ENCODE peak calls at places on chromosomes 7 and 10, in five cellular contexts. Y is esophagus squamous epithelium, P is endothelial cell of umbilical vein, U is SK-N-SH, G is kidney. Z is an unnamed sample. For H3K36me3, the result is how much of the 10 kb centered on the place peaks cover.

GRCh38 chr10:100482181-100482833 is 19.5 kb downstream of the WNT8B start:
- DNase-seq in U (peak), G (peak), Y (no peak), P (peak), Z (no peak)

GRCh38 chr10:50929670-50930069 is 44.2 kb upstream of the A1CF start:
- DNase-seq in G (no peak), U (no peak), P (peak), Y (no peak), Z (no peak)

GRCh38 chr10:102396251-102396650 is 746 bp downstream of the NFKB2 start:
- DNase-seq in Y (no peak), P (no peak), G (peak), U (no peak), Z (no peak)

GRCh38 chr7:23863209-23863798 is 153.3 kb downstream of the STK31 start:
- DNase-seq in P (peak), G (no peak), U (peak), Y (no peak), Z (no peak)

GRCh38 chr10:2929457-2929856 is 137.9 kb upstream of the PFKP start:
- DNase-seq in G (no peak), Y (no peak), U (no peak), P (no peak), Z (no peak)

GRCh38 chr7:124072603-124073324 is 39.9 kb upstream of the TMEM229A start:
- DNase-seq in U (no peak), P (peak), Y (no peak), G (no peak), Z (peak)

GRCh38 chr10:91105269-91105668 is 115.2 kb upstream of the PCGF5 start:
- DNase-seq in G (no peak), Y (no peak), P (no peak), U (no peak), Z (no peak)

GRCh38 chr7:146654048-146654447 is 537.4 kb downstream of the CNTNAP2 start:
- DNase-seq in G (no peak), Y (no peak), U (no peak), P (no peak), Z (no peak)

GRCh38 chr10:93711891-93712290 is 9.5 kb upstream of the FRA10AC1 start:
- DNase-seq in P (no peak), G (no peak), U (no peak), Y (no peak), Z (no peak)

GRCh38 chr7:1667566-1668485 is 2.3 kb upstream of the ELFN1 start:
- DNase-seq in P (no peak), Y (no peak), U (peak), G (peak), Z (no peak)

GRCh38 chr7:15720849-15721471 is 34.5 kb upstream of the MEOX2 start:
- DNase-seq in U (peak), G (no peak), P (peak), Y (no peak), Z (no peak)

GRCh38 chr7:2668401-2668800 is 19.6 kb upstream of the AMZ1 start:
- DNase-seq in Y (no peak), G (no peak), P (no peak), U (no peak), Z (no peak)

GRCh38 chr7:70040971-70041766 is 442.9 kb downstream of the AUTS2 start:
- DNase-seq in U (no peak), Y (no peak), P (no peak), G (no peak), Z (no peak)

GRCh38 chr10:21525367-21526183 is at the start of gene SKIDA1:
- DNase-seq in U (peak), P (peak), Y (no peak), G (peak), Z (peak)

GRCh38 chr10:89165923-89166322 is 41.2 kb downstream of the CH25H start:
- DNase-seq in P (no peak), Y (no peak), U (no peak), G (no peak), Z (no peak)

GRCh38 chr10:46557319-46558140 is 1.1 kb upstream of the GPRIN2 start:
- DNase-seq in G (peak), Y (no peak), U (no peak), P (no peak), Z (no peak)

GRCh38 chr7:45178241-45179225 is 20.9 kb downstream of the RAMP3 start:
- DNase-seq in P (no peak), U (peak), G (peak), Y (no peak), Z (no peak)

GRCh38 chr7:2688409-2689342 is 674 bp downstream of the AMZ1 start:
- DNase-seq in Y (no peak), G (peak), P (no peak), U (peak), Z (no peak)

GRCh38 chr10:74419491-74420466 is 268.8 kb downstream of the ADK start:
- DNase-seq in Y (no peak), P (peak), U (peak), G (no peak), Z (no peak)

GRCh38 chr10:116742367-116743265 is at the start of gene HSPA12A:
- DNase-seq in Y (no peak), U (peak), G (peak), P (peak), Z (peak)

GRCh38 chr10:14477408-14477710 is 146.6 kb upstream of the FRMD4A start:
- DNase-seq in P (no peak), Y (no peak), U (no peak), G (no peak), Z (peak)

GRCh38 chr7:129790136-129790535 is 162.6 kb downstream of the UBE2H start:
- DNase-seq in P (no peak), Y (no peak), G (no peak), U (peak), Z (no peak)

GRCh38 chr10:110378019-110378418 is 73.3 kb upstream of the SMNDC1 start:
- DNase-seq in P (no peak), U (no peak), Y (no peak), G (no peak), Z (no peak)

GRCh38 chr7:135100856-135101255 is 47.0 kb upstream of the TMEM140 start:
- DNase-seq in G (no peak), U (no peak), P (peak), Y (no peak), Z (peak)

GRCh38 chr7:44145419-44145968 is 4.4 kb upstream of the MYL7 start:
- DNase-seq in G (peak), P (no peak), U (peak), Y (no peak), Z (no peak)

GRCh38 chr7:44748948-44749731 is 493 bp downstream of the ZMIZ2 start:
- DNase-seq in U (peak), Y (no peak), G (peak), P (no peak), Z (no peak)

GRCh38 chr7:11176922-11177445 is 203.3 kb downstream of the PHF14 start:
- DNase-seq in Y (no peak), U (peak), P (no peak), G (no peak), Z (no peak)

GRCh38 chr10:73773152-73773879 is 8.5 kb upstream of the CHCHD1 start:
- DNase-seq in G (peak), Y (no peak), U (no peak), P (peak), Z (no peak)

GRCh38 chr10:6721964-6722615 is 142.0 kb upstream of the PRKCQ start:
- DNase-seq in U (no peak), P (peak), Y (no peak), G (no peak), Z (peak)

GRCh38 chr10:90998733-90999511 is 78.0 kb upstream of the ANKRD1 start:
- DNase-seq in P (no peak), U (no peak), Y (no peak), G (no peak), Z (no peak)

GRCh38 chr7:97081901-97082300 is 35.6 kb upstream of the SDHAF3 start:
- DNase-seq in G (no peak), Y (no peak), P (no peak), U (no peak), Z (no peak)

DNA sequence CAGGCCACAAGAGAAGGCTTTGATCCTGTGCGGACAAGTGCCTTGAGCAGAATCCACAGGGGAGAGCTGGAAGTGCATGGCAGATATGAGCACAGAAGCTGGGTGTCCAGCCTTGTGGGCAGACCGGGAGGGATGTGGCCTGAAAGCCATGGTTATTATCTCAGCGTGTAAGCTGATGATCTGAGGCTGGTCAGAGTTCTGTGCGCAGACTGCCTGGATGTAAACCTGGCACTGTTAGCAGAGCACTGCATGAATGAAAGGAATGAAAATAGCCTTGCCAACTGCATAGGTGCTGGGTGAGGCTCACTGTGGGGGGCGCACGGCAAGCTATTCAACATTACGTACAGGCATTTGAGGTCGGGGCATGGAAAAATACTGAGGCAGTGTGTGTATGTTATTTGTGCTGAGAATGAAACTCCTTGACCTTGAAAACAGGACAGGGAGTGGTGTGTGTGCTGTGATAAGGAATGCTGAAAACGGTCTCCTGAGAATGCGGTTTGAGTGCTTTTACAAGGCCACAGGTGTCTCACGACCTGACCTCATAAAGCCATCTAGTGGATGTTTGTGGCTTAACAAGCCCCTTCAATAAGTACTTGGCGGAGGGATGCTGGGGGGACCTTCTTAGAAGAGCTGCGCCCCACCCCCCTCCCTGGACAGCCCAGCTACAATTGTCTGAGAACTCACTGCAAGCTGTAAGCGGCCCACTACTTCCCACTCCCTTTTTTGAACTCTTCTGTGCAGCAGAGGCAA is 18.7 kb downstream of the AKR1C1 start:
- DNase-seq in Y (no peak), U (peak), P (peak), G (no peak), Z (no peak)
- TF ChIP-seq CTCF in Y (peak), U (peak), P (peak), G (peak), Z (peak)

GRCh38 chr10:95457319-95457886 is 103.8 kb downstream of the SORBS1 start:
- DNase-seq in U (no peak), P (no peak), G (no peak), Y (no peak), Z (no peak)

GRCh38 chr10:95454356-95454755 is 106.8 kb downstream of the SORBS1 start:
- DNase-seq in Y (no peak), P (no peak), G (no peak), U (no peak), Z (no peak)

GRCh38 chr10:95454940-95455339 is 106.2 kb downstream of the SORBS1 start:
- DNase-seq in U (no peak), G (no peak), P (no peak), Y (no peak), Z (no peak)

GRCh38 chr10:95458014-95458413 is 103.2 kb downstream of the SORBS1 start:
- DNase-seq in G (no peak), Y (no peak), P (no peak), U (no peak), Z (no peak)

DNA sequence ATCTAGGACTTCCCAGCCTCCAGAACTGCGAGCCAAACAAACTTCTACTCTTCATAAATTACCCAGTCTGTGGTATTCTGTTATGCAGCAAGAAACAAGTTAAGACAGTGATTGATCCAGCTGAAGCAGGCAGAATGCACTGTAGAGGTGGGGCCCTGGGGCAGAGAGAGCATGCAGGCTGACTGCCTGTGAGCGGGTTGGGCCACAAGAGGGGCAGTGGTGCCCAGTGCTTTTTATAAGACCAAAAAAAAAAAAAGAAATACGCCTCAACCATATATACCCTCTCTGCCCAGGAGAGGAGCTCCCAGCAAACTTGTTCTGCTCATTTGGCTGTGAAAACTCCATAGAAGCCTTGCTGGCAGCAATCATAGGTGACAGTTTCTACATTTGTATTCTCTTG is 104.7 kb downstream of the SORBS1 start:
- DNase-seq in U (no peak), P (no peak), G (no peak), Y (no peak), Z (no peak)
- H3K4me3 ChIP-seq in U (no peak), P (no peak), G (no peak), Y (peak), Z (no peak)

GRCh38 chr7:158246960-158247673 is 340.5 kb downstream of the PTPRN2 start:
- DNase-seq in U (no peak), Y (no peak), G (no peak), P (no peak), Z (no peak)

GRCh38 chr7:158244430-158244829 is 343.2 kb downstream of the PTPRN2 start:
- DNase-seq in P (no peak), Y (no peak), U (no peak), G (no peak), Z (no peak)

GRCh38 chr7:158246272-158246959 is 341.2 kb downstream of the PTPRN2 start:
- DNase-seq in G (peak), U (no peak), Y (no peak), P (no peak), Z (no peak)

GRCh38 chr7:158244873-158245723 is 342.5 kb downstream of the PTPRN2 start:
- DNase-seq in G (peak), Y (no peak), U (no peak), P (no peak), Z (no peak)

GRCh38 chr7:158245724-158246041 is 341.9 kb downstream of the PTPRN2 start:
- DNase-seq in U (no peak), G (no peak), P (no peak), Y (no peak), Z (no peak)
- H3K36me3 ChIP-seq in U (under half), G (under half), P (under half), Y (under half), Z (under half)

DNA sequence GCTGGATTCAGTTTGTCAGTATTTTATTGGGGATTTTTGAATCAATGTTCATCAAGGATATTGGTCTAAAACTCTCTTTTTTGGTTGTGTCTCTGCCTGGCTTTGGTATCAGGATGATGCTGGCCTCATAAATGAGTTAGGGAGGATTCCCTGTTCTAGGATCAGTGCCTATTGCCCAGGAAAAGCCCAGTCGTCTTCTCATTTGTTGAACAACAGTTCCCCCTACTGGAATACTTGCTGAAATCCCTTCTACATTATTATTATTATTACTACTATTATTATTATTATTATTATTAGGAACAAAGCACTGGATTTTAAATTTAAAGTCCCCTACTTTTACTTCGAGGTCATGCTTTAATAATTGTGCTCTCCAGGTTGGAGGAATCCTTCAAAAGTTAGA is 528.9 kb downstream of the MAGI2 start:
- DNase-seq in Y (no peak), U (no peak), P (no peak), G (no peak), Z (no peak)
- TF ChIP-seq CTCF in Y (no peak), U (peak), P (no peak), G (no peak), Z (peak)

GRCh38 chr7:100384623-100385372 is 11.5 kb downstream of the PILRA start:
- DNase-seq in P (peak), Y (no peak), G (no peak), U (no peak), Z (no peak)
- H3K4me3 ChIP-seq in P (no peak), Y (no peak), G (no peak), U (no peak), Z (no peak)

DNA sequence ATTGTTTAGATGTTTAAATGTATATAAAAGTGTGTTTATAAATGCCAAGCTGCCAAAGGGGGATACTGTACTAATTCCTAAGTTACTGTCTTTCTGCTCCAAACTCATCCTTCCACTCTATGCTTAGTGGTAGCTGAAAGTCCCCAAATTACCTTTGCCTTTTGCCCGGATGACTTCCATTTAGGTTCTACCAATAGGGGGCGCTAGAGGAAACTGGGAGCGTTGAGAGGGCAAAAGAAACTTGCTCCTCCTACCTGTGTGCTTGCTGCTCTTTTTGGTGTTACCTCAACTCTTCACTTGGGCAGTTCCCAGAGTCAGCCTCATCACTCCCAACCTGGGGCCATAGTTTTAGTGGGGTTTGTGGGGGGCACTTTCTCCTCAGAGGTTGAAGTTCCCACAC is 5.9 kb upstream of the OR2A25 start:
- DNase-seq in P (no peak), Y (no peak), G (no peak), U (no peak), Z (no peak)
- H3K36me3 ChIP-seq in P (under half), Y (under half), G (under half), U (under half), Z (under half)

GRCh38 chr7:3955026-3955425 is 654.0 kb downstream of the SDK1 start:
- DNase-seq in P (no peak), Y (no peak), G (no peak), U (peak), Z (no peak)
- TF ChIP-seq CTCF in P (no peak), Y (no peak), G (no peak), U (no peak), Z (no peak)

DNA sequence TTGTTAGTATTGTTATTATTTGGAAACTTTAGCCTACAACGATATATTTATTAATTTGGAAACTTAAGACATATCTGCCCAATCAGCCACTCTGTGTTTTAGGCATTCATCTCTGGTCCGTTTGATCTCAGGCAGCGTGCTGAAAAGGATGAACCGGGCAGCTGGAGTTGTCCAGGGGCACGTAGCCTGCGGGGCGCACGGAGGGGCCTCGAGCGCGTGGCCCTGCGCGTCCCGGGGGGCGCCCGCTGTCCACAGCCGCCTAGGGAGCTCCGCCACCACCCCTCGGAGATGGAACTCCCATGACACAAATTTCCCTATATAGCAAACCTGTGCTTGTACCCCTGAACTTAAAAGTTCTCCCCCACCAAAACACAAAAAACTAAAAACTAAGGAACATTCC is 24.3 kb upstream of the MKI67 start:
- DNase-seq in G (no peak), Y (no peak), U (peak), P (no peak), Z (no peak)
- H3K4me3 ChIP-seq in G (peak), Y (peak), U (peak), P (peak), Z (peak)

GRCh38 chr10:77855404-77856155 is 71.0 kb downstream of the DLG5 start:
- DNase-seq in U (no peak), G (no peak), P (no peak), Y (no peak), Z (no peak)

GRCh38 chr10:77853256-77853655 is 73.3 kb downstream of the DLG5 start:
- DNase-seq in U (no peak), G (no peak), Y (no peak), P (no peak), Z (no peak)

GRCh38 chr10:77856566-77856965 is 70.0 kb downstream of the DLG5 start:
- DNase-seq in P (no peak), G (no peak), Y (no peak), U (no peak), Z (no peak)

GRCh38 chr10:77857272-77857671 is 69.3 kb downstream of the DLG5 start:
- DNase-seq in U (no peak), G (no peak), P (no peak), Y (no peak), Z (no peak)

GRCh38 chr10:77854115-77854514 is 72.4 kb downstream of the DLG5 start:
- DNase-seq in P (no peak), G (no peak), U (no peak), Y (no peak), Z (no peak)
- H3K36me3 ChIP-seq in P (under half), G (under half), U (under half), Y (half or more), Z (under half)

GRCh38 chr7:22725585-22725984 is 1.4 kb upstream of the IL6 start:
- DNase-seq in U (peak), Y (no peak), G (no peak), P (no peak), Z (no peak)
- TF ChIP-seq CTCF in U (peak), Y (no peak), G (no peak), P (no peak), Z (no peak)

Z was measured in BJ.